ENCODE peak calls at places on chromosomes 6 and 20, in four cellular contexts. E is HepG2, L is H1, D is K562. Y is an unnamed sample.

GRCh38 chr6:79225718-79226117 is 8.8 kb downstream of the HMGN3 start:
- DNase-seq in L (no peak), D (no peak), E (no peak), Y (no peak)

GRCh38 chr6:22025468-22026159 is 271.2 kb downstream of the PRL start:
- DNase-seq in D (peak; percentile 97), E (no peak), L (peak; percentile 59), Y (peak; percentile 76)

GRCh38 chr20:55394592-55394991 is 610.7 kb downstream of the CBLN4 start:
- DNase-seq in L (no peak), D (no peak), E (no peak), Y (no peak)

GRCh38 chr20:32448306-32449056 is 90.3 kb downstream of the ASXL1 start:
- DNase-seq in E (no peak), D (no peak), L (no peak), Y (no peak)

GRCh38 chr20:46348972-46349741 is 40.9 kb upstream of the CDH22 start:
- DNase-seq in E (peak; percentile 46), L (peak; percentile 86), D (peak; percentile 73), Y (no peak)

GRCh38 chr20:48463096-48463710 is 364.6 kb downstream of the PREX1 start:
- DNase-seq in L (no peak), E (no peak), D (no peak), Y (no peak)

GRCh38 chr6:157187182-157188093 is 135.9 kb downstream of the TMEM242 start:
- DNase-seq in D (no peak), E (peak; percentile 41), L (no peak), Y (no peak)

GRCh38 chr6:123570813-123571684 is 65.7 kb downstream of the TRDN start:
- DNase-seq in D (no peak), E (no peak), L (no peak), Y (no peak)

GRCh38 chr6:148559848-148560433 is 186.9 kb upstream of the UST start:
- DNase-seq in L (peak; percentile 94), D (peak; percentile 73), E (peak; percentile 39), Y (no peak)

GRCh38 chr6:155939253-155939652 is 483.6 kb upstream of the NOX3 start:
- DNase-seq in E (no peak), L (no peak), D (no peak), Y (no peak)

GRCh38 chr6:63598251-63599036 is 26.2 kb downstream of the LOC128125822 start:
- DNase-seq in D (peak; percentile 85), E (peak; percentile 88), L (peak; percentile 72), Y (peak; percentile 57)

GRCh38 chr6:126113261-126113660 is 126.9 kb downstream of the TRMT11 start:
- DNase-seq in D (no peak), L (no peak), E (no peak), Y (no peak)

GRCh38 chr6:143252961-143253360 is 192.3 kb downstream of the AIG1 start:
- DNase-seq in E (no peak), L (no peak), D (no peak), Y (no peak)

GRCh38 chr6:128305228-128305627 is 215.2 kb downstream of the PTPRK start:
- DNase-seq in L (no peak), E (no peak), D (no peak), Y (no peak)

GRCh38 chr20:45238139-45238538 is 16.2 kb downstream of the SLPI start:
- DNase-seq in L (no peak), E (no peak), D (no peak), Y (no peak)

GRCh38 chr6:136076496-136076895 is 173.6 kb downstream of the MTFR2 start:
- DNase-seq in L (no peak), D (no peak), E (no peak), Y (no peak)

GRCh38 chr20:19252670-19253120 is 40.3 kb downstream of the SLC24A3 start:
- DNase-seq in E (no peak), L (peak; percentile 22), D (no peak), Y (no peak)

GRCh38 chr20:43937586-43937985 is 22.9 kb downstream of the TOX2 start:
- DNase-seq in E (no peak), D (no peak), L (no peak), Y (no peak)

GRCh38 chr20:43936805-43937204 is 22.2 kb downstream of the TOX2 start:
- DNase-seq in L (no peak), D (no peak), E (no peak), Y (no peak)

GRCh38 chr20:43938932-43939761 is 24.5 kb downstream of the TOX2 start:
- DNase-seq in E (peak; percentile 72), D (no peak), L (no peak), Y (no peak)

GRCh38 chr20:43939762-43940121 is 25.1 kb downstream of the TOX2 start:
- DNase-seq in E (no peak), L (no peak), D (no peak), Y (no peak)

DNA sequence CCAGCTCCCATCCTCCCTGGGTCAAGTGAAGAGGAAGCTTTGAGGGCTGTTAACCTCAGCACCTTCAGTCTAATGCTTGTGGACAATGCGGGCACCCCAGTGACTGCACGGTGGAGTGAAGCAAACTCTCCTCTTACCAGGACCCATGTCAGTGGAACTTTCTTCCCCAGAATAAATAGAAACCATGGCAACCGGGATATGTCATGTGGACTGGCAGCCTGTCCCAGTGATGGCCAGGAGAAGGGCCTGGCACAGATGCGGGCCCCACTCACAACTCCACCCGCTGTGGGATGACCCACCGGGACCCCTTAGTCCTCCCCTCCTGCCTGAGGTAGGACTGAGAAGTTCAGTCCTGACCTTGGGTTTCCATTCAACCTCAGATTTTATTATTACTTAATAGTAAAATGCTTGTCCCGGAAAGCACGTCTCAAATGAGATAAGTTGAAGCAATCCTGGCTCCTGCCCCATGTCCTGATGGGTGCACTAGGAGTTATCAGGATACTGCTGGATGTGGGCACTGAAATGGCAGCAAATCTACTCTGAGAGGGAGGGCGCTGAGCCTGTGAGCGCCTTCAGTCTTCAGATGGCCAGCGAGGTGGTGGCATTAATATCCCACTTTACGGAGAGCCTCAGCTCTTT is 23.5 kb downstream of the TOX2 start:
- DNase-seq in L (no peak), E (no peak), D (no peak), Y (no peak)
- TF ChIP-seq GABPA in L (no peak), E (no peak), D (no peak), Y (no peak)

GRCh38 chr20:23583526-23583925 is 15.2 kb upstream of the CST9L start:
- DNase-seq in E (no peak), L (no peak), D (no peak), Y (no peak)
- TF ChIP-seq ATF3 in E (no peak), L (no peak), D (no peak), Y (no peak)

GRCh38 chr20:58459058-58459743 is 56.0 kb downstream of the APCDD1L start:
- DNase-seq in E (no peak), D (no peak), L (no peak), Y (peak; percentile 36)
- TF ChIP-seq GABPA in E (no peak), D (no peak), L (no peak), Y (no peak)

DNA sequence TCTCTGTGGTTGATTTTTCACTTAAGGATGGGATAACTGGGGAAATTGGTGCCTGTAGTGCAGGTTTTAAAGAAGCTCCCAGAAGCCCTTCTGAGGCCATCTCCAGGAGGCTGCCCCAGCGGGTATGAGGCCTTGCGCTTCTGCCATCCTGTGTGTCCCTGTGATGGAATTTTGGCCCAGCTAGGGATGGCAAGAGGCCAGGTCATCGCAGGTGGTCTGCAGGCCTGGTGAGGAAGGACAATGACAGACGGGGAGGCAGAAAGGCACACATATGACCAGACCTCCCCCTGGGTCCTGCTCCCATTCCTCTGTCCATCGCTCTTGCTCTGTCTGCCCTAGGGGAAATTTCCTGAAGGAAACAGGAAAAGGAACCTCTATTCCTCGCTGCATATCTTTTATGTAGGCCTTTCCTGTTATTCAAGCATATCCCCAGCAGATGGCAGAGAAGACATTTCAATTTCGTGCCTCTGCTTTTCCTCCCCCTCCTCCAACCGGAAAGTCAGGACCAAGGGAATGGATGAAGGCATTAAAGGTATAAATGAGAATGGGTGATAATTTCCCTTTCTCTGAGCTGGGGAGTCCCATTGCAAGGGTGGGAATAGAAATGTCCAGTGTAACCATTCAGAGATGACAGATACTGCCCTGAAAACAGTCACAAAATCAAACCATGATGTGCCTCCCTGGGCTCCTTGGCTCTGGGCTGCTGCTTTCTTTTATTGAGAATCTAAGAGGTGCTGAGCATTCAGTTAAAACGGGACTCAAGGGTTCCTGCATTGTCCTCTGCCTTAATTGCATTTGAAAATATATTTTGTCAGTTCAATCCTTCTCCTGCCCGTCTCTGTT is 17.6 kb upstream of the HLA-F start:
- DNase-seq in L (peak; percentile 52), E (peak; percentile 62), D (peak; percentile 56), Y (no peak)
- TF ChIP-seq ATF3 in L (no peak), E (no peak), D (no peak), Y (no peak)

GRCh38 chr20:9514461-9515210 is at the start of gene LAMP5:
- DNase-seq in L (peak; percentile 80), E (no peak), D (no peak), Y (no peak)
- TF ChIP-seq GABPA in L (no peak), E (no peak), D (no peak), Y (no peak)

GRCh38 chr6:6612308-6612707 is 23.8 kb downstream of the LY86 start:
- DNase-seq in D (no peak), L (no peak), E (no peak), Y (no peak)

GRCh38 chr6:6616670-6617069 is 28.1 kb downstream of the LY86 start:
- DNase-seq in L (no peak), D (no peak), E (no peak), Y (no peak)

GRCh38 chr6:6614965-6615304 is 26.4 kb downstream of the LY86 start:
- DNase-seq in D (no peak), E (no peak), L (no peak), Y (no peak)

GRCh38 chr6:6611486-6611885 is 23.0 kb downstream of the LY86 start:
- DNase-seq in L (no peak), D (no peak), E (no peak), Y (no peak)

GRCh38 chr6:6614096-6614964 is 25.8 kb downstream of the LY86 start:
- DNase-seq in E (no peak), L (no peak), D (no peak), Y (no peak)
- TF ChIP-seq ATF3 in E (no peak), L (no peak), D (no peak), Y (no peak)

DNA sequence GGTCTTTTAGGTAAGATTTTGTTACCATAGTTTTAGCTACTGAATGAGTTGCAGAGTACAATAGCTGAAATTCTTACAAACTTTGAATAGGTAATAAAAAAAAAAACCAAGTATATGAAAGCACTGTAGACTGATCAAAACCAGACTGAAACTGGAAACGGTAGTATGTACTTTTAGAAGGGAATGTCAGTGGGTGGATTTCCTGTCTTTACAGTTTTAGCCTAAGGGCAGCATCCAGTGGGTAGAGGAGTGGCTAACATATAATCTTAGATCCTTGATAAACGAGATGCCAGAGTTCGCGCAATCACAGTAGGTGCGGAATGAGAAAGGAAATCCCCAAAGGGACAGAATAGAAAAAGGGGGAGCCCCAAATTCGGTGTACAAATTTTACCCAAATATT is 385.9 kb upstream of the RUNX2 start:
- DNase-seq in D (no peak), E (no peak), L (no peak), Y (no peak)
- TF ChIP-seq GABPA in D (no peak), E (no peak), L (no peak), Y (no peak)

GRCh38 chr6:34360556-34360955 is 31.9 kb downstream of the NUDT3 start:
- DNase-seq in D (no peak), E (no peak), L (no peak), Y (no peak)

GRCh38 chr6:34359438-34360158 is 32.9 kb downstream of the NUDT3 start:
- DNase-seq in D (no peak), L (no peak), E (no peak), Y (no peak)

GRCh38 chr6:34357937-34358336 is 34.5 kb downstream of the NUDT3 start:
- DNase-seq in D (no peak), E (no peak), L (no peak), Y (no peak)

GRCh38 chr6:34355889-34356288 is 36.6 kb downstream of the NUDT3 start:
- DNase-seq in L (no peak), D (no peak), E (no peak), Y (no peak)

GRCh38 chr6:34358389-34358906 is 34.0 kb downstream of the NUDT3 start:
- DNase-seq in L (no peak), D (no peak), E (no peak), Y (no peak)
- TF ChIP-seq ATF3 in L (no peak), D (no peak), E (no peak), Y (no peak)

Y was measured in GM12878.